ENCODE peak calls at places on chromosomes 7 and 10, in four cellular contexts. One of them, this sample, is unnamed.

GRCh38 chr7:50342616-50343114 is 38.1 kb downstream of the IKZF1 start:
- DNase-seq in Karpas-422: no peak
- DNase-seq in left ventricle myocardium inferior: no peak
- DNase-seq in neural progenitor cell: peak; percentile 25
- DNase-seq in this sample: no peak

GRCh38 chr7:13551503-13551902 is 438.0 kb downstream of the ETV1 start:
- DNase-seq in Karpas-422: peak; percentile 56
- DNase-seq in left ventricle myocardium inferior: no peak
- DNase-seq in neural progenitor cell: no peak
- DNase-seq in this sample: no peak

GRCh38 chr10:93165367-93165766 is 91.7 kb downstream of the CYP26A1 start:
- DNase-seq in Karpas-422: no peak
- DNase-seq in left ventricle myocardium inferior: no peak
- DNase-seq in neural progenitor cell: no peak
- DNase-seq in this sample: no peak

GRCh38 chr10:51117794-51118193 is 43.5 kb downstream of the PRKG1 start:
- DNase-seq in Karpas-422: no peak
- DNase-seq in left ventricle myocardium inferior: no peak
- DNase-seq in neural progenitor cell: no peak
- DNase-seq in this sample: no peak

GRCh38 chr10:85643839-85644525 is 722.6 kb downstream of the GRID1 start:
- DNase-seq in Karpas-422: no peak
- DNase-seq in left ventricle myocardium inferior: no peak
- DNase-seq in neural progenitor cell: no peak
- DNase-seq in this sample: no peak

GRCh38 chr7:98613601-98614425 is 3.3 kb upstream of the NPTX2 start:
- DNase-seq in Karpas-422: peak; percentile 75
- DNase-seq in left ventricle myocardium inferior: no peak
- DNase-seq in neural progenitor cell: peak; percentile 87
- DNase-seq in this sample: no peak

GRCh38 chr7:158957921-158958471 is 101.6 kb downstream of the DYNC2I1 start:
- DNase-seq in Karpas-422: peak; percentile 79
- DNase-seq in left ventricle myocardium inferior: no peak
- DNase-seq in neural progenitor cell: no peak
- DNase-seq in this sample: no peak

GRCh38 chr7:70726294-70726693 is 405.6 kb upstream of the GALNT17 start:
- DNase-seq in Karpas-422: no peak
- DNase-seq in left ventricle myocardium inferior: no peak
- DNase-seq in neural progenitor cell: no peak
- DNase-seq in this sample: no peak

GRCh38 chr7:36583318-36583717 is 141.0 kb downstream of the AOAH start:
- DNase-seq in Karpas-422: no peak
- DNase-seq in left ventricle myocardium inferior: no peak
- DNase-seq in neural progenitor cell: no peak
- DNase-seq in this sample: no peak

GRCh38 chr7:30469303-30469702 is 9.3 kb downstream of the NOD1 start:
- DNase-seq in Karpas-422: no peak
- DNase-seq in left ventricle myocardium inferior: peak; percentile 77
- DNase-seq in neural progenitor cell: peak; percentile 85
- DNase-seq in this sample: peak; percentile 69

GRCh38 chr7:155584763-155585531 is 38.6 kb upstream of the CNPY1 start:
- DNase-seq in Karpas-422: no peak
- DNase-seq in left ventricle myocardium inferior: no peak
- DNase-seq in neural progenitor cell: no peak
- DNase-seq in this sample: no peak

GRCh38 chr7:157497744-157498541 is 161.1 kb downstream of the DNAJB6 start:
- DNase-seq in Karpas-422: no peak
- DNase-seq in left ventricle myocardium inferior: no peak
- DNase-seq in neural progenitor cell: no peak
- DNase-seq in this sample: no peak

GRCh38 chr10:70909326-70909935 is 21.1 kb upstream of the PCBD1 start:
- DNase-seq in Karpas-422: no peak
- DNase-seq in left ventricle myocardium inferior: no peak
- DNase-seq in neural progenitor cell: no peak
- DNase-seq in this sample: no peak

GRCh38 chr10:61452229-61452651 is 941 bp downstream of the TMEM26 start:
- DNase-seq in Karpas-422: no peak
- DNase-seq in left ventricle myocardium inferior: no peak
- DNase-seq in neural progenitor cell: peak; percentile 62
- DNase-seq in this sample: no peak

GRCh38 chr7:43570688-43571365 is 12.1 kb upstream of the STK17A start:
- DNase-seq in Karpas-422: no peak
- DNase-seq in left ventricle myocardium inferior: no peak
- DNase-seq in neural progenitor cell: no peak
- DNase-seq in this sample: no peak

GRCh38 chr10:107451047-107451446 is 286.5 kb upstream of the SORCS1 start:
- DNase-seq in Karpas-422: no peak
- DNase-seq in left ventricle myocardium inferior: no peak
- DNase-seq in neural progenitor cell: no peak
- DNase-seq in this sample: no peak

GRCh38 chr10:37754538-37755323 is 102.7 kb downstream of the ZNF248 start:
- DNase-seq in Karpas-422: peak; percentile 79
- DNase-seq in left ventricle myocardium inferior: no peak
- DNase-seq in neural progenitor cell: peak; percentile 45
- DNase-seq in this sample: no peak

GRCh38 chr10:91022924-91023707 is 102.2 kb upstream of the ANKRD1 start:
- DNase-seq in Karpas-422: no peak
- DNase-seq in left ventricle myocardium inferior: no peak
- DNase-seq in neural progenitor cell: no peak
- DNase-seq in this sample: no peak

GRCh38 chr7:139696547-139696946 is 81.3 kb downstream of the HIPK2 start:
- DNase-seq in Karpas-422: no peak
- DNase-seq in left ventricle myocardium inferior: no peak
- DNase-seq in neural progenitor cell: no peak
- DNase-seq in this sample: no peak

GRCh38 chr7:149427096-149427680 is 33.7 kb downstream of the ZNF777 start:
- DNase-seq in Karpas-422: no peak
- DNase-seq in left ventricle myocardium inferior: no peak
- DNase-seq in neural progenitor cell: peak; percentile 67
- DNase-seq in this sample: no peak
- H3K4me3 ChIP-seq in Karpas-422: no peak overlapping the region
- H3K4me3 ChIP-seq in left ventricle myocardium inferior: no peak overlapping the region
- H3K4me3 ChIP-seq in neural progenitor cell: no peak overlapping the region
- H3K4me3 ChIP-seq in this sample: no peak overlapping the region

GRCh38 chr10:98169379-98169778 is 34.9 kb downstream of the R3HCC1L start:
- DNase-seq in Karpas-422: no peak
- DNase-seq in left ventricle myocardium inferior: no peak
- DNase-seq in neural progenitor cell: no peak
- DNase-seq in this sample: no peak

GRCh38 chr10:98168766-98169165 is 34.3 kb downstream of the R3HCC1L start:
- DNase-seq in Karpas-422: peak; percentile 61
- DNase-seq in left ventricle myocardium inferior: no peak
- DNase-seq in neural progenitor cell: no peak
- DNase-seq in this sample: no peak

GRCh38 chr10:98172495-98172894 is 38.0 kb downstream of the R3HCC1L start:
- DNase-seq in Karpas-422: no peak
- DNase-seq in left ventricle myocardium inferior: no peak
- DNase-seq in neural progenitor cell: no peak
- DNase-seq in this sample: no peak

GRCh38 chr10:98172073-98172472 is 37.6 kb downstream of the R3HCC1L start:
- DNase-seq in Karpas-422: no peak
- DNase-seq in left ventricle myocardium inferior: peak; percentile 25
- DNase-seq in neural progenitor cell: no peak
- DNase-seq in this sample: peak; percentile 51

DNA sequence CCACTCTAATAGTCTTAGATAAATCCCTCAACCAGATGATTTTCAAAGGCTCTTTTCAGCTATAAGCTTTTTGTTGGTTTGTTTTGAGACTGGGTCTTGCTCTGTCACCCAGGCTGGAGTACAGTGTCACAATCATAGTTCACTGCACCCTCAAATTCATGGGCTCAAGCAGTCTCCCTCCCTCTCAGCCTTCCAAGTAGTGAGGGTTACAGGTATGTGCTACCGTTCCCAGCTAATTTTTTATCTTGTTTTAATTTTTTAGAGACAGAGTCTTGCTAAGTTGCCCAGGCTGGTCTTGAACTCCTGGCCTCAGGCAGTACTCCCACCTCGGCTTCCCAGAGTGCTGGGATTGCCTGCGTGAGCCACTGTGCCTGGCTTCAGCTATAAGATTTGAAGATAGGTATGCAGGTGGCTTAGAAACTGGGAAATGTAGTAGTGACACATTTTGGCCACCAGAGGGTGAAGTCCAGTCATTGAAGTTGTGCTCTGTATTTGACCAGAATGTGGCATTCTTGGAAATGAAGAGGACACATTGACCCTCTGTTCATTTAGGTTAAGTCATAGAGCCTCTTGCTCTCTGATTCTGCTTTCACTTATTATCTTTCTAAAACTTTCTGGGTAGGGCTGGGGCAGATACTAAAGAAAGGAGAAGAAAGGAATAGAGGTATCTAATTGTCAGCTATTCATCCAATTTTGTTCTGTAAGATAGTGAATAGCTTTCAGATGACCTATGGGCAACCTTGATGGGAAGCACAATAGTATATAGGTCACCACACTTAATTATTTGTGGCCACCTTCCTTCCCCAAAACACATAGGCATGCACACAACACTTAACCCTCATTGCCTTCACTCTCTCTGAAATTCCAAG is 36.0 kb downstream of the R3HCC1L start:
- DNase-seq in Karpas-422: peak; percentile 71
- DNase-seq in left ventricle myocardium inferior: no peak
- DNase-seq in neural progenitor cell: peak; percentile 67
- DNase-seq in this sample: peak; percentile 66
- H3K4me1 ChIP-seq in Karpas-422: peaks cover 55% of the 10 kb centered on the region
- H3K4me1 ChIP-seq in left ventricle myocardium inferior: peaks cover 36% of the 10 kb centered on the region
- H3K4me1 ChIP-seq in neural progenitor cell: peaks cover 17% of the 10 kb centered on the region
- H3K4me1 ChIP-seq in this sample: no peaks in the 10 kb centered on the region

GRCh38 chr10:133276100-133276434 is 601 bp downstream of the ADAM8 start:
- DNase-seq in Karpas-422: no peak
- DNase-seq in left ventricle myocardium inferior: no peak
- DNase-seq in neural progenitor cell: no peak
- DNase-seq in this sample: no peak

GRCh38 chr10:133274751-133275682 is 1.7 kb downstream of the ADAM8 start:
- DNase-seq in Karpas-422: peak; percentile 46
- DNase-seq in left ventricle myocardium inferior: no peak
- DNase-seq in neural progenitor cell: no peak
- DNase-seq in this sample: no peak

GRCh38 chr10:133276435-133277201 is at the start of gene ADAM8:
- DNase-seq in Karpas-422: peak; percentile 83
- DNase-seq in left ventricle myocardium inferior: no peak
- DNase-seq in neural progenitor cell: peak; percentile 77
- DNase-seq in this sample: no peak

GRCh38 chr10:133277277-133277992 is 767 bp upstream of the ADAM8 start:
- DNase-seq in Karpas-422: no peak
- DNase-seq in left ventricle myocardium inferior: no peak
- DNase-seq in neural progenitor cell: no peak
- DNase-seq in this sample: no peak

DNA sequence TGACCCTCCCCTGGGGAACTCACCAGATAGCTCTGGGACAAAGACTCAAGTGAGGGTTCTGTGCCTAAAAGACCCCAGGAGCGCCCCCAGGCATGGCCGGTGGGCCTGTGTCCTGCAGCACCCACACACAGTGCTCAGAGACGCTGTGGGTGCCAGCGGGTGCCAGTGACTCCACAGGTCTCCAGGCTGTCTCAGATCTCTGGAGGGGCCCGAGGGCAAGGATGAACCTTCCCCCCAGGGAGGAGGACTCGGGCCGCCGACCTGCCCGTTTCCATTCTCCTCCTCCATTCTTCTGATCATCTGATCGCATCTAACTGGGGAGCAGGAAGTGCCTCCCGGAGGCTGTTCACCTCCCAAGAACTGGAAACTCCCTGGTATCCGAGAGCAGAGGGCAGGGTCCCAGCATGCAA is 980 bp downstream of the ADAM8 start:
- DNase-seq in Karpas-422: peak; percentile 66
- DNase-seq in left ventricle myocardium inferior: no peak
- DNase-seq in neural progenitor cell: no peak
- DNase-seq in this sample: no peak
- H3K4me3 ChIP-seq in Karpas-422: no peak overlapping the region
- H3K4me3 ChIP-seq in left ventricle myocardium inferior: peak overlapping the region; percentile 34
- H3K4me3 ChIP-seq in neural progenitor cell: no peak overlapping the region
- H3K4me3 ChIP-seq in this sample: no peak overlapping the region

DNA sequence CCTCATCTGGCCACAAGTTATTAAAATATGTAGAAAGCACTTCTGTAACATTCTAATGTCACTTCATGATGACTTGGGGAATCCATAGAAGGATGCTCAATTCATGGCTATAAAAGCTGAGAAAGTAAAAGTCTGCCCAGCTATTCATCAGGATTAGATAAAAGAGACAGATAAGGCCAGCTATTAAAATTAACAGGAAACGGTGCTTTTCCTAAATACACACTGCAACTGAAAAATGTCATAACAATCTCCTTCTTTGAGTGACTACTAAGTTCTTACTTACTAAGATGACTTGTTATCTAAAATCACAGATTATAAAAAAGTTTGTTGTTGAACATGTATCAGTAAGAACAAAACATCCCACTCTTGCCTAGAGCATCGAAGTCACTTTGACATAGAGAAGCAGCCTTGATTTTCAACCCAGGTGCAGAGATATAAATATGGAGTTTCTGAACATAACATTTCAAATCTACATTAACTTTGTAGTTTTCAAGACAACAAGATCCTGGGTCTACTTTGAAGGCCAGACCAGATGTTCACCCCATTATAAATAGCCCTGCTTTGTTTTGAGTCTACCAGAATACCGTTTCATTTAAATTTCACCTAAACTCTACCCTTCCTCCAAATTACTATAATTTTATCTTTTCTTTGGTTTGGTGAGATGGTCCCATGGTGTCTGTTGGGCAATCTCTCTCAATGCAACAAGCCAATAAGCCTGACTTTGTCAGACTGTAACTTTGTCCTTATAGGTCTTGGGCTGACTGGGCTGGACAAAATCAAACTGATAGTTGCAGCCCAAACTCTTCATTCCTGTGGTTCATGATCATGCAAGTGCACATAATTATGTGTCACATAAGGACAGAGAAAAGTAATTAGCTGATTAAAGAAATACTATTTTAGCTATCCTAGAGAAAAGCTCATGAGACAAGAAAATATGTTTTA is 24.0 kb downstream of the HYCC1 start:
- DNase-seq in Karpas-422: peak; percentile 31
- DNase-seq in left ventricle myocardium inferior: no peak
- DNase-seq in neural progenitor cell: no peak
- DNase-seq in this sample: no peak
- H3K4me1 ChIP-seq in Karpas-422: no peaks in the 10 kb centered on the region
- H3K4me1 ChIP-seq in left ventricle myocardium inferior: peaks cover 14% of the 10 kb centered on the region
- H3K4me1 ChIP-seq in neural progenitor cell: no peaks in the 10 kb centered on the region
- H3K4me1 ChIP-seq in this sample: no peaks in the 10 kb centered on the region

GRCh38 chr10:77637474-77637985 is at the start of gene KCNMA1:
- DNase-seq in Karpas-422: peak; percentile 81
- DNase-seq in left ventricle myocardium inferior: no peak
- DNase-seq in neural progenitor cell: peak; percentile 68
- DNase-seq in this sample: no peak
- H3K4me3 ChIP-seq in Karpas-422: peak within 1 kb of the TSS; percentile 76
- H3K4me3 ChIP-seq in left ventricle myocardium inferior: peak within 1 kb of the TSS; percentile 64
- H3K4me3 ChIP-seq in neural progenitor cell: peak within 1 kb of the TSS; percentile 88
- H3K4me3 ChIP-seq in this sample: peak within 1 kb of the TSS; percentile 49

GRCh38 chr10:69464801-69465401 is 13.6 kb downstream of the TSPAN15 start:
- DNase-seq in Karpas-422: no peak
- DNase-seq in left ventricle myocardium inferior: no peak
- DNase-seq in neural progenitor cell: no peak
- DNase-seq in this sample: no peak

GRCh38 chr10:69466689-69467088 is 15.4 kb downstream of the TSPAN15 start:
- DNase-seq in Karpas-422: no peak
- DNase-seq in left ventricle myocardium inferior: no peak
- DNase-seq in neural progenitor cell: no peak
- DNase-seq in this sample: no peak

GRCh38 chr10:69464401-69464800 is 13.1 kb downstream of the TSPAN15 start:
- DNase-seq in Karpas-422: no peak
- DNase-seq in left ventricle myocardium inferior: no peak
- DNase-seq in neural progenitor cell: no peak
- DNase-seq in this sample: no peak

GRCh38 chr10:69465457-69466157 is 14.3 kb downstream of the TSPAN15 start:
- DNase-seq in Karpas-422: no peak
- DNase-seq in left ventricle myocardium inferior: no peak
- DNase-seq in neural progenitor cell: no peak
- DNase-seq in this sample: no peak

GRCh38 chr10:69466158-69466490 is 14.9 kb downstream of the TSPAN15 start:
- DNase-seq in Karpas-422: no peak
- DNase-seq in left ventricle myocardium inferior: no peak
- DNase-seq in neural progenitor cell: no peak
- DNase-seq in this sample: no peak
- H3K4me1 ChIP-seq in Karpas-422: no peaks in the 10 kb centered on the region
- H3K4me1 ChIP-seq in left ventricle myocardium inferior: peaks cover 87% of the 10 kb centered on the region
- H3K4me1 ChIP-seq in neural progenitor cell: peaks cover 18% of the 10 kb centered on the region
- H3K4me1 ChIP-seq in this sample: peaks cover 69% of the 10 kb centered on the region

This sample was measured in tibial nerve.